ENCODE peak calls at places on chromosomes 7 and 10, in six cellular contexts. One of them, this sample, is unnamed.

GRCh38 chr10:71279590-71280170 is 39.4 kb upstream of the SLC29A3 start:
- DNase-seq in MM.1S: no peak
- DNase-seq in keratinocyte: no peak
- DNase-seq in stomach: no peak
- DNase-seq in CD8-positive, alpha-beta memory T cell: no peak
- DNase-seq in heart right ventricle: no peak
- DNase-seq in this sample: no peak

GRCh38 chr7:34748244-34749039 is 90.4 kb downstream of the NPSR1 start:
- DNase-seq in stomach: peak; percentile 88
- DNase-seq in keratinocyte: no peak
- DNase-seq in MM.1S: peak; percentile 35
- DNase-seq in CD8-positive, alpha-beta memory T cell: no peak
- DNase-seq in heart right ventricle: peak; percentile 82
- DNase-seq in this sample: peak; percentile 12

GRCh38 chr10:132970641-132971438 is 28.5 kb upstream of the CFAP46 start:
- DNase-seq in heart right ventricle: no peak
- DNase-seq in MM.1S: no peak
- DNase-seq in stomach: no peak
- DNase-seq in CD8-positive, alpha-beta memory T cell: no peak
- DNase-seq in keratinocyte: no peak
- DNase-seq in this sample: no peak

GRCh38 chr10:6313107-6313895 is 110.6 kb downstream of the PFKFB3 start:
- DNase-seq in stomach: no peak
- DNase-seq in CD8-positive, alpha-beta memory T cell: no peak
- DNase-seq in heart right ventricle: no peak
- DNase-seq in MM.1S: no peak
- DNase-seq in keratinocyte: no peak
- DNase-seq in this sample: no peak

GRCh38 chr7:1368682-1369571 is 90.3 kb downstream of the MICALL2 start:
- DNase-seq in CD8-positive, alpha-beta memory T cell: no peak
- DNase-seq in heart right ventricle: no peak
- DNase-seq in MM.1S: no peak
- DNase-seq in keratinocyte: no peak
- DNase-seq in stomach: no peak
- DNase-seq in this sample: no peak

GRCh38 chr10:102752266-102752930 is 8.7 kb downstream of the WBP1L start:
- DNase-seq in MM.1S: no peak
- DNase-seq in CD8-positive, alpha-beta memory T cell: no peak
- DNase-seq in stomach: no peak
- DNase-seq in heart right ventricle: no peak
- DNase-seq in keratinocyte: no peak
- DNase-seq in this sample: no peak

GRCh38 chr10:28668363-28669226 is 8.7 kb upstream of the BAMBI start:
- DNase-seq in stomach: peak; percentile 45
- DNase-seq in keratinocyte: no peak
- DNase-seq in MM.1S: no peak
- DNase-seq in heart right ventricle: no peak
- DNase-seq in CD8-positive, alpha-beta memory T cell: no peak
- DNase-seq in this sample: peak; percentile 38

GRCh38 chr10:71036279-71036535 is 147.8 kb upstream of the PCBD1 start:
- DNase-seq in keratinocyte: no peak
- DNase-seq in MM.1S: no peak
- DNase-seq in CD8-positive, alpha-beta memory T cell: no peak
- DNase-seq in heart right ventricle: no peak
- DNase-seq in stomach: no peak
- DNase-seq in this sample: no peak

GRCh38 chr7:131166066-131166465 is 161.6 kb upstream of the MKLN1 start:
- DNase-seq in stomach: no peak
- DNase-seq in MM.1S: no peak
- DNase-seq in heart right ventricle: no peak
- DNase-seq in CD8-positive, alpha-beta memory T cell: no peak
- DNase-seq in keratinocyte: no peak
- DNase-seq in this sample: no peak

GRCh38 chr7:107370816-107371215 is 99.0 kb upstream of the GPR22 start:
- DNase-seq in MM.1S: no peak
- DNase-seq in keratinocyte: no peak
- DNase-seq in heart right ventricle: no peak
- DNase-seq in CD8-positive, alpha-beta memory T cell: no peak
- DNase-seq in stomach: no peak
- DNase-seq in this sample: no peak

GRCh38 chr10:7515549-7515948 is 104.7 kb upstream of the SFMBT2 start:
- DNase-seq in keratinocyte: no peak
- DNase-seq in heart right ventricle: no peak
- DNase-seq in stomach: no peak
- DNase-seq in CD8-positive, alpha-beta memory T cell: no peak
- DNase-seq in MM.1S: no peak
- DNase-seq in this sample: no peak

GRCh38 chr7:13910805-13911551 is 78.5 kb downstream of the ETV1 start:
- DNase-seq in keratinocyte: no peak
- DNase-seq in heart right ventricle: no peak
- DNase-seq in CD8-positive, alpha-beta memory T cell: no peak
- DNase-seq in MM.1S: no peak
- DNase-seq in stomach: no peak
- DNase-seq in this sample: no peak

GRCh38 chr10:3186365-3186764 is 13.8 kb upstream of the PITRM1 start:
- DNase-seq in CD8-positive, alpha-beta memory T cell: no peak
- DNase-seq in stomach: no peak
- DNase-seq in heart right ventricle: no peak
- DNase-seq in keratinocyte: no peak
- DNase-seq in MM.1S: no peak
- DNase-seq in this sample: no peak

GRCh38 chr7:7761340-7761973 is 43.0 kb upstream of the RPA3 start:
- DNase-seq in MM.1S: peak; percentile 82
- DNase-seq in keratinocyte: no peak
- DNase-seq in CD8-positive, alpha-beta memory T cell: no peak
- DNase-seq in stomach: no peak
- DNase-seq in heart right ventricle: no peak
- DNase-seq in this sample: no peak

GRCh38 chr10:97515260-97515978 is 16.7 kb downstream of the UBTD1 start:
- DNase-seq in stomach: no peak
- DNase-seq in heart right ventricle: no peak
- DNase-seq in CD8-positive, alpha-beta memory T cell: no peak
- DNase-seq in keratinocyte: no peak
- DNase-seq in MM.1S: no peak
- DNase-seq in this sample: no peak

GRCh38 chr10:80289451-80290287 is at the start of gene MAT1A:
- DNase-seq in CD8-positive, alpha-beta memory T cell: no peak
- DNase-seq in stomach: no peak
- DNase-seq in keratinocyte: no peak
- DNase-seq in MM.1S: no peak
- DNase-seq in heart right ventricle: no peak
- DNase-seq in this sample: peak; percentile 72

GRCh38 chr10:115503546-115503945 is 410.4 kb downstream of the ATRNL1 start:
- DNase-seq in CD8-positive, alpha-beta memory T cell: no peak
- DNase-seq in heart right ventricle: no peak
- DNase-seq in MM.1S: no peak
- DNase-seq in keratinocyte: no peak
- DNase-seq in stomach: no peak
- DNase-seq in this sample: no peak

GRCh38 chr10:93652857-93653256 is 40.5 kb downstream of the PDE6C start:
- DNase-seq in heart right ventricle: no peak
- DNase-seq in MM.1S: no peak
- DNase-seq in CD8-positive, alpha-beta memory T cell: no peak
- DNase-seq in keratinocyte: no peak
- DNase-seq in stomach: no peak
- DNase-seq in this sample: no peak

GRCh38 chr7:80736371-80736770 is 97.9 kb downstream of the CD36 start:
- DNase-seq in stomach: no peak
- DNase-seq in keratinocyte: no peak
- DNase-seq in heart right ventricle: no peak
- DNase-seq in MM.1S: no peak
- DNase-seq in CD8-positive, alpha-beta memory T cell: no peak
- DNase-seq in this sample: no peak

GRCh38 chr10:45377321-45377720 is 3.3 kb downstream of the ALOX5 start:
- DNase-seq in heart right ventricle: no peak
- DNase-seq in stomach: no peak
- DNase-seq in keratinocyte: no peak
- DNase-seq in CD8-positive, alpha-beta memory T cell: no peak
- DNase-seq in MM.1S: no peak
- DNase-seq in this sample: no peak

GRCh38 chr10:45379303-45379726 is 5.3 kb downstream of the ALOX5 start:
- DNase-seq in keratinocyte: no peak
- DNase-seq in heart right ventricle: no peak
- DNase-seq in CD8-positive, alpha-beta memory T cell: no peak
- DNase-seq in stomach: no peak
- DNase-seq in MM.1S: no peak
- DNase-seq in this sample: no peak

GRCh38 chr10:45378866-45379265 is 4.8 kb downstream of the ALOX5 start:
- DNase-seq in stomach: no peak
- DNase-seq in CD8-positive, alpha-beta memory T cell: no peak
- DNase-seq in MM.1S: no peak
- DNase-seq in keratinocyte: no peak
- DNase-seq in heart right ventricle: no peak
- DNase-seq in this sample: no peak

GRCh38 chr10:45376364-45376801 is 2.4 kb downstream of the ALOX5 start:
- DNase-seq in MM.1S: no peak
- DNase-seq in keratinocyte: no peak
- DNase-seq in heart right ventricle: no peak
- DNase-seq in CD8-positive, alpha-beta memory T cell: no peak
- DNase-seq in stomach: no peak
- DNase-seq in this sample: no peak

GRCh38 chr10:45377858-45378257 is 3.8 kb downstream of the ALOX5 start:
- DNase-seq in stomach: no peak
- DNase-seq in keratinocyte: no peak
- DNase-seq in heart right ventricle: no peak
- DNase-seq in CD8-positive, alpha-beta memory T cell: no peak
- DNase-seq in MM.1S: no peak
- DNase-seq in this sample: no peak
- H3K27me3 ChIP-seq in stomach: peaks cover 3% of the 10 kb centered on the region
- H3K27me3 ChIP-seq in keratinocyte: peaks cover 30% of the 10 kb centered on the region
- H3K27me3 ChIP-seq in heart right ventricle: peaks cover 37% of the 10 kb centered on the region
- H3K27me3 ChIP-seq in CD8-positive, alpha-beta memory T cell: no peaks in the 10 kb centered on the region
- H3K27me3 ChIP-seq in MM.1S: peaks cover 1% of the 10 kb centered on the region
- H3K27me3 ChIP-seq in this sample: no peaks in the 10 kb centered on the region

GRCh38 chr7:77328669-77329068 is 87.5 kb downstream of the GSAP start:
- DNase-seq in CD8-positive, alpha-beta memory T cell: no peak
- DNase-seq in stomach: no peak
- DNase-seq in MM.1S: no peak
- DNase-seq in keratinocyte: no peak
- DNase-seq in heart right ventricle: no peak
- DNase-seq in this sample: no peak
- H3K4me1 ChIP-seq in CD8-positive, alpha-beta memory T cell: peaks cover 38% of the 10 kb centered on the region
- H3K4me1 ChIP-seq in stomach: peaks cover 16% of the 10 kb centered on the region
- H3K4me1 ChIP-seq in MM.1S: peaks cover 54% of the 10 kb centered on the region
- H3K4me1 ChIP-seq in keratinocyte: peaks cover 48% of the 10 kb centered on the region
- H3K4me1 ChIP-seq in heart right ventricle: peaks cover 55% of the 10 kb centered on the region
- H3K4me1 ChIP-seq in this sample: peaks cover 63% of the 10 kb centered on the region

GRCh38 chr7:66542049-66542448 is 86.6 kb upstream of the KCTD7 start:
- DNase-seq in keratinocyte: no peak
- DNase-seq in stomach: no peak
- DNase-seq in MM.1S: no peak
- DNase-seq in CD8-positive, alpha-beta memory T cell: no peak
- DNase-seq in heart right ventricle: no peak
- DNase-seq in this sample: no peak

GRCh38 chr7:66537876-66538275 is 90.8 kb upstream of the KCTD7 start:
- DNase-seq in heart right ventricle: no peak
- DNase-seq in stomach: no peak
- DNase-seq in MM.1S: no peak
- DNase-seq in CD8-positive, alpha-beta memory T cell: no peak
- DNase-seq in keratinocyte: no peak
- DNase-seq in this sample: no peak

GRCh38 chr7:66539948-66540375 is 88.7 kb upstream of the KCTD7 start:
- DNase-seq in heart right ventricle: no peak
- DNase-seq in MM.1S: no peak
- DNase-seq in keratinocyte: no peak
- DNase-seq in stomach: no peak
- DNase-seq in CD8-positive, alpha-beta memory T cell: no peak
- DNase-seq in this sample: no peak

GRCh38 chr7:66537380-66537779 is 91.3 kb upstream of the KCTD7 start:
- DNase-seq in heart right ventricle: no peak
- DNase-seq in keratinocyte: no peak
- DNase-seq in CD8-positive, alpha-beta memory T cell: no peak
- DNase-seq in stomach: no peak
- DNase-seq in MM.1S: no peak
- DNase-seq in this sample: no peak

DNA sequence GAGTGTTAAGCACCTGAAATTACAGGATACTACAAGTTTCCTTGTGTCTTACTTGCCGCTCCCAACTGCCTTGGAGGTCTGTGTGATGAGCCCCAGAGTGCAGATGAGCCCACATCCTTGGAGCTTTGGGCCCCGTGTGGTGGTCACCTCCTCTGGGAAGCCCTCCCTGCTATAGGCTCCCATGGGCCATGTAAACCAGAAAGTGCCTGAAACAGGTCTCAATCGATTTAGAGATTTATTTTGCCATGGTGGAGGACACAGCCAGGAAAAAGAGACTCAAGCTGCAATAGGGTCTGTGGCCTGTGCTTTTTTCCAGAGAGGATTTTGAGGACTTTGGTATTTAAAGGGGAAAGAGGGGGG is 89.4 kb upstream of the KCTD7 start:
- DNase-seq in MM.1S: no peak
- DNase-seq in keratinocyte: no peak
- DNase-seq in heart right ventricle: no peak
- DNase-seq in stomach: no peak
- DNase-seq in CD8-positive, alpha-beta memory T cell: no peak
- DNase-seq in this sample: no peak
- H3K27me3 ChIP-seq in MM.1S: no peaks in the 10 kb centered on the region
- H3K27me3 ChIP-seq in keratinocyte: no peaks in the 10 kb centered on the region
- H3K27me3 ChIP-seq in heart right ventricle: no peaks in the 10 kb centered on the region
- H3K27me3 ChIP-seq in stomach: no peaks in the 10 kb centered on the region
- H3K27me3 ChIP-seq in CD8-positive, alpha-beta memory T cell: no peaks in the 10 kb centered on the region
- H3K27me3 ChIP-seq in this sample: no peaks in the 10 kb centered on the region

DNA sequence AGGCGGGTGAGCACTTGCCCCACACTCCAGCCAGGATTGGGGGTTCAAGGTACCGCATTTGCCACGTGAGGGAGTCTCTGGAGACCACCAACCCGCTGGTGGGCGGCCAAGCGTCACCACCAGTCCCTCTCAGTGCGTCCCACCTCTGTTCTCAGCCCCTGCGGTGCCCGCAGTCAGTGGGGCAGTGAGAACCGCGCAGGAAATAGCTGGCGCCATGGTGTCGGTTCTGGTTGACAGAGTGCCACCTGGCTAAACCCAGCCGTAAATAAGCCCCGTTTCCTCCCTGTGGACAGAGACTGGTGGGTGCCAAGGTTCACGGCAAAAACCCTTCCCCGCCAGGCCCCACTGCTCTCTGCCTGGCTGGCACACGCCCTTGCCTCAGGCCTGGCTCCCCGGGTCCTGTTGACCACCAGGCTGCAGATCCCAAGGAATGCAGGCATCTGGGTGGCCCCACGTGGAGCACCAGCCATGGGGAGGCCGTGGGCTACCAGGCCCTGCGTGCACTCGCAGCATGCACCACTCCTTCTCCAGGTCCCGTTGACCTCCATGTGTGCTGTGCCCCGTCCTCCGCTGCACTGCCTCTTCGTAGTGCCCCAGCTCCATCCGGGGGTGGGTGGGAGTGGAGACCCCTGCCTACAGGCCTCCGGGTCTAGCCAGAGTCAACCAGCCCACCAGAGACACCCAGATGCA is 140.0 kb downstream of the LHPP start:
- DNase-seq in CD8-positive, alpha-beta memory T cell: peak; percentile 37
- DNase-seq in MM.1S: no peak
- DNase-seq in keratinocyte: no peak
- DNase-seq in heart right ventricle: no peak
- DNase-seq in stomach: no peak
- DNase-seq in this sample: peak; percentile 1
- H3K4me1 ChIP-seq in CD8-positive, alpha-beta memory T cell: no peaks in the 10 kb centered on the region
- H3K4me1 ChIP-seq in MM.1S: no peaks in the 10 kb centered on the region
- H3K4me1 ChIP-seq in keratinocyte: no peaks in the 10 kb centered on the region
- H3K4me1 ChIP-seq in heart right ventricle: no peaks in the 10 kb centered on the region
- H3K4me1 ChIP-seq in stomach: no peaks in the 10 kb centered on the region
- H3K4me1 ChIP-seq in this sample: peaks cover 17% of the 10 kb centered on the region

GRCh38 chr7:26105206-26105605 is 46.8 kb upstream of the NFE2L3 start:
- DNase-seq in heart right ventricle: no peak
- DNase-seq in keratinocyte: no peak
- DNase-seq in CD8-positive, alpha-beta memory T cell: no peak
- DNase-seq in MM.1S: no peak
- DNase-seq in stomach: no peak
- DNase-seq in this sample: no peak
- H3K27me3 ChIP-seq in heart right ventricle: no peaks in the 10 kb centered on the region
- H3K27me3 ChIP-seq in keratinocyte: no peaks in the 10 kb centered on the region
- H3K27me3 ChIP-seq in CD8-positive, alpha-beta memory T cell: no peaks in the 10 kb centered on the region
- H3K27me3 ChIP-seq in MM.1S: no peaks in the 10 kb centered on the region
- H3K27me3 ChIP-seq in stomach: no peaks in the 10 kb centered on the region
- H3K27me3 ChIP-seq in this sample: no peaks in the 10 kb centered on the region

This sample was measured in thyroid gland.